ENCODE peak calls at places on chromosomes 11 and 22, in seven cellular contexts. U is right lobe of liver, R is body of pancreas, A is choroid plexus epithelial cell, O is GM12865, G is kidney, K is spleen. P is an unnamed sample.

GRCh38 chr11:100748153-100748552 is 61.1 kb downstream of the ARHGAP42 start:
- DNase-seq in U (no peak), R (no peak), A (no peak), O (no peak), G (no peak), K (no peak), P (no peak)

GRCh38 chr11:102047305-102047924 is at the start of gene CFAP300:
- DNase-seq in U (peak; percentile 41), R (peak; percentile 78), A (peak; percentile 81), O (peak; percentile 34), G (peak; percentile 97), K (peak; percentile 74), P (peak; percentile 80)

GRCh38 chr11:250740-251299 is 14.0 kb downstream of the PSMD13 start:
- DNase-seq in U (peak; percentile 50), R (peak; percentile 53), A (peak; percentile 78), O (peak; percentile 69), G (no peak), K (peak; percentile 89), P (peak; percentile 69)

GRCh38 chr22:31926969-31927368 is 17.4 kb upstream of the YWHAH start:
- DNase-seq in U (no peak), R (no peak), A (peak; percentile 39), O (peak; percentile 27), G (peak; percentile 27), K (peak; percentile 49), P (no peak)

GRCh38 chr11:62865641-62866040 is 15.1 kb upstream of the SLC3A2 start:
- DNase-seq in U (no peak), R (no peak), A (no peak), O (no peak), G (peak; percentile 16), K (no peak), P (no peak)

GRCh38 chr11:69962152-69962551 is 116.0 kb upstream of the ANO1 start:
- DNase-seq in U (no peak), R (no peak), A (no peak), O (no peak), G (no peak), K (no peak), P (no peak)

GRCh38 chr22:17988800-17989513 is 35.4 kb downstream of the MICAL3 start:
- DNase-seq in U (no peak), R (no peak), A (no peak), O (no peak), G (no peak), K (no peak), P (no peak)

GRCh38 chr11:10310301-10310841 is 5.5 kb downstream of the ADM start:
- DNase-seq in U (no peak), R (no peak), A (peak; percentile 77), O (peak; percentile 74), G (no peak), K (no peak), P (peak; percentile 38)

GRCh38 chr11:2777396-2777795 is 77.6 kb upstream of the KCNQ1OT1 start:
- DNase-seq in U (peak; percentile 14), R (peak; percentile 45), A (no peak), O (no peak), G (peak; percentile 81), K (no peak), P (peak; percentile 6)

GRCh38 chr11:23112390-23112789 is 252.1 kb upstream of the CCDC179 start:
- DNase-seq in U (no peak), R (no peak), A (no peak), O (no peak), G (no peak), K (no peak), P (no peak)

GRCh38 chr11:121154473-121154872 is 53.4 kb downstream of the TECTA start:
- DNase-seq in U (no peak), R (no peak), A (no peak), O (no peak), G (no peak), K (no peak), P (no peak)

GRCh38 chr22:45529966-45530575 is 27.4 kb downstream of the FBLN1 start:
- DNase-seq in U (no peak), R (no peak), A (peak; percentile 36), O (no peak), G (no peak), K (no peak), P (no peak)

GRCh38 chr22:21876486-21877176 is 9.2 kb upstream of the MAPK1 start:
- DNase-seq in U (no peak), R (no peak), A (peak; percentile 82), O (peak; percentile 46), G (no peak), K (no peak), P (peak; percentile 75)

DNA sequence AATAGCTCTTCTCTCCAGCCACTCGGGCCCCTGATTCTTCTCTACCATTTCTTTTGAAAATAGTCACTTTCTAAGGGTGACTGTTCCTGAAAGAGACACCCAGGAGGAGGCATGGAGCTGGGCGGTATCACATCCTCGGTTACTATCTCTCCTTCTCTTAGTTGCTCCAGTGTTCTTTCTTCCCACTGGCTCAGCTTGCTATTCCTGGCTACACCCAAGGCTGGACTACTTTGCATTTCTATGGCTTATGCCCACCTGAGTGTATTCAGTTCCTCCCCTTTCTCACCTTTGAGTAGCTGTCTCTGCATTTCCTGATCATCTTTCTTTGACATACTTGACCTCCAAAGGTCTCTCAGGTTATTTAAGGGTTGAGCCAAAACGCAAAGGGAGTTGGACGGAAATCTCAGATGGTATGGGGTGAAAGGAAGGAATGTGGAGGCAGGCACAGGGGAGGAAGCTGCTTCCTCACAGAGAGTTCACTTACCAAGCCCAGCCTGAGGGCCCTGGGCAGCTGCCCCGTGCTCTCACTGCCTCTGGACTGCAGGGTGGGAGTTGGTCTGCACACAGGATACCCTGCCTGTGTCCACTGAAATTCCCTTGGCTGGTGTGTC is 155.7 kb downstream of the SNX19 start:
- DNase-seq in U (no peak), R (no peak), A (no peak), O (no peak), G (no peak), K (no peak), P (no peak)
- H3K4me3 ChIP-seq in U (no peak overlapping the region), R (no peak overlapping the region), A (no peak overlapping the region), O (no peak overlapping the region), G (no peak overlapping the region), K (no peak overlapping the region), P (no peak overlapping the region)

GRCh38 chr11:110249066-110249465 is 47.3 kb downstream of the RDX start:
- DNase-seq in U (no peak), R (no peak), A (peak; percentile 52), O (no peak), G (no peak), K (no peak), P (peak; percentile 26)
- TF ChIP-seq CTCF in U (no peak), R (peak; percentile 21), A (peak; percentile 42), O (peak; percentile 1), G (peak; percentile 30), K (no peak), P (peak; percentile 38)

GRCh38 chr22:20239063-20239950 is 28.8 kb downstream of the RTN4R start:
- DNase-seq in U (peak; percentile 50), R (no peak), A (no peak), O (no peak), G (no peak), K (peak; percentile 86), P (peak; percentile 34)
- H3K4me3 ChIP-seq in U (no peak overlapping the region), R (no peak overlapping the region), A (no peak overlapping the region), O (no peak overlapping the region), G (no peak overlapping the region), K (peak overlapping the region; percentile 18), P (no peak overlapping the region)

GRCh38 chr22:19168088-19168890 is 10.2 kb downstream of the SLC25A1 start:
- DNase-seq in U (no peak), R (no peak), A (no peak), O (no peak), G (no peak), K (no peak), P (no peak)
- TF ChIP-seq CTCF in U (no peak), R (no peak), A (no peak), O (no peak), G (no peak), K (no peak), P (no peak)

GRCh38 chr11:111870887-111871692 is at the start of gene ALG9:
- DNase-seq in U (peak; percentile 82), R (peak; percentile 80), A (peak; percentile 85), O (peak; percentile 93), G (peak; percentile 90), K (peak; percentile 93), P (peak; percentile 90)

GRCh38 chr11:111870522-111870886 is 877 bp downstream of the ALG9 start:
- DNase-seq in U (no peak), R (no peak), A (no peak), O (no peak), G (no peak), K (no peak), P (no peak)

GRCh38 chr11:111871693-111872161 is 346 bp upstream of the ALG9 start:
- DNase-seq in U (no peak), R (no peak), A (no peak), O (no peak), G (no peak), K (no peak), P (no peak)

DNA sequence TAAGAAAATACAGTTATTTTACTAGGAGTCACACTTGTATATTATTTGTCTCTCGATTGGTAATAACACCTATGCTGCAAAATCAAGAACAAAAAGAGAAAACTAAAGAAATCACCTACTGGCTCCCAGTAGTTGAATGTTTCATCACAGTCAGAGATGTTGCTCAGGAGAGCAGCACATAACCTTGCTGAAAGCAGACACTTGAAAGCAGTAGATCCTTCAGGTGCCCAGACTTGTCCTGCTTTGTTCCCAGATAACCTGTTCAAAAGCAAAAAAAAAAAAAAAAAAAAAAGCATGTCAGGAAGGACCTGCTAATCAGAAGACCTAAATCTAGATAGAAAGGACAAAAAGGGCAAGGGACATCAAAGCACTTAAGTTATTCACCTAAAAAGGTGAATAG is 1.3 kb downstream of the ALG9 start:
- DNase-seq in U (no peak), R (no peak), A (no peak), O (no peak), G (no peak), K (no peak), P (no peak)
- H3K4me3 ChIP-seq in U (peak overlapping the region; percentile 98), R (no peak overlapping the region), A (no peak overlapping the region), O (peak overlapping the region; percentile 60), G (no peak overlapping the region), K (peak overlapping the region; percentile 96), P (no peak overlapping the region)

DNA sequence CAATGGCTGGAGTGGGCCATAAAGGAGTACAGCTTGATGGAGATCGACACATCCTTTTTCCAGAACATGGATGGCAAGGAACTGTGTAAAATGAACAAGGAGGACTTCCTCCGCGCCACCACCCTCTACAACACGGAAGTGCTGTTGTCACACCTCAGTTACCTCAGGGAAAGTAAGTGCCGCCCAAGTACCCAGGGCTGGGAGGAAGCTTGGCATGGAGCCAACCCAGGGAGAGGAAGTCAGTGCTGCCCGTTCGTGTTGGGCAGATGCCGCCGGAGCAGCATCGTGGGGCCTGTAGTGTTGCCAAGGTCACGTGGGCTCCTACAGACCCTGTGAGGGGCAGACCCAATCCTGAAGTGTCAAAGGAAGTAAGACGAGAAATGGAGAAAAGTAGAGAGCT is 78.9 kb downstream of the FLI1 start:
- DNase-seq in U (peak; percentile 56), R (peak; percentile 73), A (no peak), O (peak; percentile 17), G (peak; percentile 92), K (peak; percentile 94), P (no peak)
- TF ChIP-seq CTCF in U (no peak), R (no peak), A (no peak), O (no peak), G (no peak), K (no peak), P (no peak)